ENCODE peak calls at places on chromosomes 6 and 20, in four cellular contexts. T is A549, F is endothelial cell of umbilical vein, U is adrenal gland. W is an unnamed sample.
A peak's percentile ranks its signal among the peaks of the same experiment; 100 is the strongest.

GRCh38 chr6:45514454-45514853 is 136.7 kb upstream of the SUPT3H start:
- DNase-seq in T (no peak), F (no peak), U (peak; percentile 68), W (no peak)

GRCh38 chr20:32457476-32457986 is 99.4 kb downstream of the ASXL1 start:
- DNase-seq in T (peak; percentile 97), F (peak; percentile 39), U (peak; percentile 85), W (no peak)

GRCh38 chr6:157459327-157459726 is 78.3 kb downstream of the ZDHHC14 start:
- DNase-seq in T (no peak), F (no peak), U (no peak), W (no peak)

GRCh38 chr20:61387204-61387958 is 135.3 kb downstream of the CDH4 start:
- DNase-seq in T (peak; percentile 22), F (no peak), U (peak; percentile 20), W (no peak)

GRCh38 chr6:26493258-26493657 is 6.8 kb upstream of the BTN1A1 start:
- DNase-seq in T (no peak), F (peak; percentile 19), U (no peak), W (no peak)

GRCh38 chr6:46893648-46894047 is 28.1 kb downstream of the ADGRF5 start:
- DNase-seq in T (no peak), F (peak; percentile 82), U (no peak), W (no peak)

GRCh38 chr6:73581293-73581692 is 60.5 kb upstream of the EEF1A1 start:
- DNase-seq in T (no peak), F (no peak), U (no peak), W (no peak)

GRCh38 chr6:165843568-165844113 is 180.6 kb upstream of the PDE10A start:
- DNase-seq in T (no peak), F (no peak), U (no peak), W (no peak)

GRCh38 chr20:41693136-41693979 is 75.2 kb upstream of the CHD6 start:
- DNase-seq in T (peak; percentile 60), F (peak; percentile 89), U (peak; percentile 86), W (peak; percentile 82)

GRCh38 chr6:105212587-105212986 is 32.8 kb upstream of the POPDC3 start:
- DNase-seq in T (no peak), F (no peak), U (no peak), W (no peak)

GRCh38 chr6:50913105-50913770 is 94.6 kb downstream of the TFAP2B start:
- DNase-seq in T (no peak), F (no peak), U (no peak), W (no peak)

GRCh38 chr6:166589334-166589731 is 2.9 kb upstream of the RAMACL start:
- DNase-seq in T (no peak), F (peak; percentile 72), U (no peak), W (no peak)

GRCh38 chr6:89794324-89794723 is 25.3 kb downstream of the MDN1 start:
- DNase-seq in T (no peak), F (no peak), U (no peak), W (no peak)

GRCh38 chr6:84333827-84334226 is 106.4 kb upstream of the CEP162 start:
- DNase-seq in T (no peak), F (no peak), U (no peak), W (no peak)

GRCh38 chr6:150799276-150799805 is 66.2 kb upstream of the MTHFD1L start:
- DNase-seq in T (no peak), F (no peak), U (no peak), W (no peak)

GRCh38 chr6:81814365-81815109 is 62.1 kb upstream of the TENT5A start:
- DNase-seq in T (no peak), F (no peak), U (no peak), W (no peak)

GRCh38 chr20:1397710-1398109 is 4.9 kb upstream of the FKBP1A start:
- DNase-seq in T (no peak), F (no peak), U (no peak), W (no peak)

GRCh38 chr6:2403546-2403945 is 158.1 kb upstream of the GMDS start:
- DNase-seq in T (no peak), F (no peak), U (no peak), W (no peak)

GRCh38 chr6:27650620-27651370 is 177.9 kb upstream of the ZNF184 start:
- DNase-seq in T (no peak), F (peak; percentile 22), U (no peak), W (no peak)

GRCh38 chr6:105968230-105968954 is 117.7 kb upstream of the PRDM1 start:
- DNase-seq in T (peak; percentile 20), F (no peak), U (no peak), W (no peak)

GRCh38 chr6:3775386-3775785 is 23.9 kb upstream of the PXDC1 start:
- DNase-seq in T (no peak), F (no peak), U (no peak), W (no peak)

GRCh38 chr6:137852346-137852745 is 14.7 kb upstream of the TNFAIP3 start:
- DNase-seq in T (no peak), F (no peak), U (no peak), W (no peak)

GRCh38 chr6:156963712-156964700 is 186.8 kb downstream of the ARID1B start:
- DNase-seq in T (no peak), F (no peak), U (peak; percentile 27), W (no peak)

GRCh38 chr6:21070620-21071019 is 522.9 kb upstream of the SOX4 start:
- DNase-seq in T (no peak), F (peak; percentile 58), U (no peak), W (no peak)

GRCh38 chr20:43389839-43390626 is 67.7 kb upstream of the SRSF6 start:
- DNase-seq in T (no peak), F (no peak), U (no peak), W (no peak)

GRCh38 chr20:64131406-64131805 is 24.0 kb upstream of the NPBWR2 start:
- DNase-seq in T (peak; percentile 81), F (no peak), U (no peak), W (no peak)

GRCh38 chr6:131727467-131727866 is 16.6 kb upstream of the CTAGE9 start:
- DNase-seq in T (no peak), F (no peak), U (no peak), W (no peak)

GRCh38 chr6:140854363-140854762 is 1278.4 kb upstream of the GJE1 start:
- DNase-seq in T (no peak), F (no peak), U (no peak), W (no peak)

GRCh38 chr6:3419624-3420272 is 37.1 kb downstream of the SLC22A23 start:
- DNase-seq in T (no peak), F (no peak), U (peak; percentile 35), W (peak; percentile 63)

GRCh38 chr20:8722277-8722928 is 346.5 kb upstream of the PLCB4 start:
- DNase-seq in T (peak; percentile 37), F (peak; percentile 83), U (peak; percentile 35), W (peak; percentile 57)

GRCh38 chr6:17311595-17312311 is 30.6 kb downstream of the RBM24 start:
- DNase-seq in T (peak; percentile 18), F (no peak), U (no peak), W (peak; percentile 70)

GRCh38 chr20:37220255-37220654 is 40.9 kb upstream of the MROH8 start:
- DNase-seq in T (no peak), F (no peak), U (no peak), W (no peak)

GRCh38 chr6:38141716-38142115 is 322.2 kb downstream of the ZFAND3 start:
- DNase-seq in T (no peak), F (no peak), U (no peak), W (no peak)

GRCh38 chr20:63293866-63294535 is 1.0 kb downstream of the COL20A1 start:
- DNase-seq in T (no peak), F (no peak), U (no peak), W (no peak)

GRCh38 chr20:54793270-54793992 is 318.0 kb downstream of the DOK5 start:
- DNase-seq in T (no peak), F (no peak), U (no peak), W (no peak)

GRCh38 chr6:118860363-118860762 is 33.6 kb upstream of the ASF1A start:
- DNase-seq in T (no peak), F (no peak), U (no peak), W (no peak)

GRCh38 chr6:118860880-118861279 is 33.1 kb upstream of the ASF1A start:
- DNase-seq in T (no peak), F (no peak), U (no peak), W (no peak)

GRCh38 chr6:118859517-118860064 is 34.4 kb upstream of the ASF1A start:
- DNase-seq in T (no peak), F (no peak), U (no peak), W (no peak)

GRCh38 chr6:118864330-118865166 is 29.4 kb upstream of the ASF1A start:
- DNase-seq in T (no peak), F (peak; percentile 41), U (no peak), W (no peak)

DNA sequence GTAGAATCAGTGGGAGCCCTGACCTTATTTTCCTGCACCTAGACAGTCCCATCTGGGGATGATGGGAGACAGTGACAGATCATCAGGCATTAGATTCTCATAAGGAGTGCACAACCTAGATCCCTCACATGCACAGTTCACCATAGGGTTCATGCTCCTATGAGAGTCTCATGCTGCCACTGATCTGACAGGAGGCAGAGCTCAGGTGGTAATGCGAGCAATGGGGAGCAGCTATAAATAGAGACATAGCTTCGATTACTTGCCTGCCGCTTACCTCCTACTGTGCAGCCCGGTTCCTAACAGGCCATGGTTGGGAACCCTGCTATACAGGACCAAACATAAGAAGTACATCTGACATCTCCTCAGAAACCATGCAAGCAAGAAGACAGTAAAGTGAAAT is 31.5 kb upstream of the ASF1A start:
- DNase-seq in T (no peak), F (no peak), U (no peak), W (no peak)
- H3K9me3 ChIP-seq in T (no peaks in the 10 kb centered on the region), F (no peaks in the 10 kb centered on the region), U (no peaks in the 10 kb centered on the region), W (no peaks in the 10 kb centered on the region)

DNA sequence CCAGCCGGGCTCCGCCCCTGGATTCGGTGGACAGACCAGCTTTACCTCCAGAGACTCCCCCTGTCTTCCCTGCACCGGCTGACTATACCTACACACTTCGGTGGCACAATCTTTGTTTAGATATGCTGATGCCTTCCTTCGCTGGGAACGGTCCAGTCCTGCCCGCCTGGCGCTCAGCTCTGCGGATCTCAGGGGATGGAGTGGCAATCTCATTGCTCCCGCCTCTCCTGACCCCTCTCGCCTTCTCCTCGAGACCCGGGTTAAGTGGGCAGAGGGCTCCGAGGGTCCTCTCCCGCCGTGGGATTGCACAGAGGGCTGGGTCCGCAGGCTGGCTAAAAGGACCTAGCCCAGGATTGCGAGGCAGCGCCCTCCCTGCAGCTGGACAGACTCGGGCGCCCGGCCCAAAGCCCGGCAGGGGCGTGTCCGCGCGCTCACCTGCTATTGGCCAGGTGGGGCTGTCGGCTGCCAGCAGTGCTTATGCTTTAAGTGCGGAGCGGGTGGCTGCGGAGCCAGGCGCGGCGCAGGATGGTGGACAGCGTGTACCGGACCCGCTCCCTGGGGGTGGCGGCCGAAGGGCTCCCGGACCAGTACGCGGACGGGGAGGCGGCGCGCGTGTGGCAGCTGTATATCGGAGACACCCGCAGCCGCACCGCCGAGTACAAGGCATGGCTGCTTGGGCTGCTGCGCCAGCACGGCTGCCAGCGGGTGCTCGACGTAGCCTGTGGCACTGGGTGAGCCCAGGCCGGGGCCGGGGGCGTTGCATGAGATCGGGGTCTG is at the start of gene GNMT:
- DNase-seq in T (no peak), F (peak; percentile 42), U (peak; percentile 53), W (peak; percentile 87)
- TF ChIP-seq POLR2A in T (no peak), F (no peak), U (no peak), W (peak; percentile 63)

DNA sequence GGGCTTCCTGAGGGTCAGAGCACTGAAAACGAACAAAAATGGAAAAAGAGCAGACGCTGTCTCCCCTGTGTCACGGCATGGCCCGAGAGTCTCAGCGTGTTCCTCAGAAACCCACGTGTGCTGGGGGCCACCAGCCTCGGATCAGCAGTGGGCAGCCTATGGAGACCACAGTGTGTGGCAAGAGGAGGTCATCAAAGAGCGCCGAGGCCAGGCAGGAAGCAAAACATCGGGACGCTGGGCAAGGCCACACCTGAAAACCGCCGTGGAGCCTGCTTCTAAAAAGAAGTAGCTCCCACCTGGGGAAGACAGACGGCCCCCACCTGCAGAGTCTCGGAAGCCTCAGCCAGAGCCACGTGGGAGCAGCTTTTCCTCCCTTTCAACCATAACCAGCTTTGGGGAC is 135.1 kb upstream of the THBS2 start:
- DNase-seq in T (no peak), F (no peak), U (no peak), W (no peak)
- H3K9me3 ChIP-seq in T (no peaks in the 10 kb centered on the region), F (peaks cover 5% of the 10 kb centered on the region), U (no peaks in the 10 kb centered on the region), W (no peaks in the 10 kb centered on the region)

GRCh38 chr6:56714982-56715456 is 72.3 kb upstream of the DST start:
- DNase-seq in T (no peak), F (peak; percentile 95), U (peak; percentile 26), W (no peak)
- TF ChIP-seq POLR2A in T (no peak), F (peak; percentile 34), U (peak; percentile 4), W (no peak)

W was measured in Peyer's patch.